ENCODE peak calls at places on chromosomes 7 and 10, in nine cellular contexts. U is T-cell; B is colonic mucosa; V is NCI-H82; N is stromal cell of bone marrow; I is stimulated activated CD4-positive, alpha-beta T cell treated with anti-CD3 and anti-CD28 coated beads, Interleukin-15, amount 100 ng/mL, for 24 hours; Z is activated T-cell treated with anti-CD3 and anti-CD28 coated beads, Interleukin-2, amount 50 U/mL, for 72 hours; D is GM10248; H is NCI-H2081. G is an unnamed sample.

GRCh38 chr7:68166525-68166924 is 1169.9 kb downstream of the TYW1 start:
- DNase-seq in D (no peak), V (peak; percentile 94), H (no peak), U (no peak), Z (no peak), I (no peak), B (no peak), N (no peak), G (no peak)

GRCh38 chr7:80960228-80960627 is 41.4 kb upstream of the SEMA3C start:
- DNase-seq in V (no peak), D (no peak), I (no peak), H (no peak), U (no peak), B (no peak), N (no peak), Z (no peak), G (no peak)

GRCh38 chr10:43220971-43221418 is 45.9 kb downstream of the RASGEF1A start:
- DNase-seq in V (no peak), H (no peak), I (no peak), D (no peak), U (no peak), Z (no peak), B (no peak), N (no peak), G (no peak)

GRCh38 chr10:130020651-130021372 is 56.7 kb upstream of the EBF3 start:
- DNase-seq in N (no peak), I (no peak), Z (no peak), V (no peak), D (no peak), H (no peak), B (no peak), U (no peak), G (no peak)

GRCh38 chr7:50793115-50793946 is 10.6 kb upstream of the GRB10 start:
- DNase-seq in V (peak; percentile 79), I (peak; percentile 46), B (peak; percentile 77), H (no peak), D (no peak), Z (peak; percentile 36), N (no peak), U (peak; percentile 11), G (peak; percentile 64)

GRCh38 chr10:97796651-97797050 is 24.9 kb upstream of the SFRP5 start:
- DNase-seq in U (peak; percentile 17), Z (peak; percentile 25), B (no peak), N (no peak), V (no peak), D (no peak), H (no peak), I (peak; percentile 15), G (no peak)

GRCh38 chr10:100791254-100792058 is 46.1 kb downstream of the PAX2 start:
- DNase-seq in I (no peak), H (no peak), B (no peak), Z (no peak), V (no peak), U (no peak), N (no peak), D (no peak), G (no peak)

GRCh38 chr10:30413996-30414576 is 19.9 kb upstream of the MAP3K8 start:
- DNase-seq in N (no peak), I (no peak), V (peak; percentile 55), H (peak; percentile 33), B (peak; percentile 56), U (no peak), Z (no peak), D (peak; percentile 70), G (no peak)

GRCh38 chr10:61452655-61453641 is at the start of gene TMEM26:
- DNase-seq in D (no peak), V (no peak), Z (no peak), I (no peak), N (no peak), U (no peak), H (no peak), B (peak; percentile 50), G (peak; percentile 84)

GRCh38 chr10:26855186-26855585 is 5.6 kb downstream of the ABI1 start:
- DNase-seq in D (no peak), Z (no peak), B (no peak), N (peak; percentile 28), I (no peak), H (no peak), V (no peak), U (no peak), G (no peak)

GRCh38 chr10:52740913-52741675 is 31.5 kb downstream of the MBL2 start:
- DNase-seq in Z (peak; percentile 30), V (peak; percentile 48), I (peak; percentile 52), U (no peak), H (peak; percentile 0), N (no peak), B (peak; percentile 48), D (peak; percentile 47), G (peak; percentile 94)

GRCh38 chr7:87543623-87544022 is 57.1 kb downstream of the ABCB1 start:
- DNase-seq in V (no peak), H (no peak), N (no peak), B (no peak), I (no peak), U (no peak), Z (no peak), D (no peak), G (no peak)

GRCh38 chr7:148982596-148983219 is 45.6 kb downstream of the PDIA4 start:
- DNase-seq in I (peak; percentile 34), V (peak; percentile 60), U (no peak), B (no peak), H (peak; percentile 43), D (no peak), Z (peak; percentile 27), N (no peak), G (no peak)

GRCh38 chr7:136071106-136071505 is 93.9 kb upstream of the MTPN start:
- DNase-seq in Z (no peak), I (no peak), H (no peak), D (no peak), U (no peak), B (no peak), V (peak; percentile 85), N (no peak), G (no peak)

GRCh38 chr7:68258569-68258968 is 1261.9 kb downstream of the TYW1 start:
- DNase-seq in U (no peak), N (no peak), B (no peak), V (no peak), H (peak; percentile 71), Z (no peak), I (no peak), D (no peak), G (no peak)

GRCh38 chr10:95430231-95430951 is 130.8 kb downstream of the SORBS1 start:
- DNase-seq in U (peak; percentile 9), D (peak; percentile 84), I (peak; percentile 44), V (peak; percentile 73), H (peak; percentile 34), N (no peak), B (peak; percentile 54), Z (peak; percentile 33), G (no peak)

GRCh38 chr10:124019886-124020797 is 73.3 kb downstream of the CHST15 start:
- DNase-seq in U (no peak), Z (no peak), I (no peak), H (no peak), V (no peak), N (no peak), D (no peak), B (no peak), G (peak; percentile 44)

GRCh38 chr10:91493313-91493712 is 83.2 kb downstream of the HECTD2 start:
- DNase-seq in U (no peak), H (no peak), V (peak; percentile 6), B (no peak), I (no peak), N (peak; percentile 28), Z (no peak), D (peak; percentile 7), G (no peak)

GRCh38 chr7:84799131-84799530 is 387.7 kb downstream of the SEMA3D start:
- DNase-seq in H (no peak), V (no peak), B (no peak), D (no peak), Z (no peak), N (no peak), U (no peak), I (no peak), G (no peak)

GRCh38 chr10:101777857-101778145 is 1.9 kb upstream of the FGF8 start:
- DNase-seq in U (no peak), I (no peak), D (no peak), B (no peak), Z (no peak), V (no peak), H (no peak), N (no peak), G (no peak)

GRCh38 chr10:810351-810846 is 120.9 kb upstream of the DIP2C start:
- DNase-seq in H (peak; percentile 3), I (no peak), B (no peak), Z (no peak), N (no peak), D (no peak), U (no peak), V (peak; percentile 38), G (no peak)

GRCh38 chr10:52083422-52083821 is 230.7 kb upstream of the DKK1 start:
- DNase-seq in V (no peak), H (no peak), U (no peak), N (no peak), I (no peak), D (no peak), Z (no peak), B (no peak), G (no peak)

GRCh38 chr7:79091661-79092060 is 361.8 kb downstream of the MAGI2 start:
- DNase-seq in I (no peak), U (no peak), B (no peak), H (no peak), D (no peak), N (peak; percentile 42), V (no peak), Z (no peak), G (no peak)

GRCh38 chr7:18241543-18242231 is 214.0 kb upstream of the PRPS1L1 start:
- DNase-seq in U (no peak), V (no peak), D (no peak), H (no peak), Z (no peak), I (no peak), B (no peak), N (no peak), G (no peak)

GRCh38 chr10:50572017-50572491 is 51.7 kb downstream of the SGMS1 start:
- DNase-seq in D (no peak), U (no peak), N (no peak), I (no peak), V (no peak), B (no peak), Z (no peak), H (peak; percentile 10), G (no peak)

GRCh38 chr10:133364645-133365431 is 7.0 kb upstream of the FUOM start:
- DNase-seq in H (peak; percentile 72), I (no peak), D (no peak), B (peak; percentile 52), V (no peak), N (no peak), U (no peak), Z (no peak), G (no peak)

GRCh38 chr10:124262249-124262865 is 156.4 kb downstream of the OAT start:
- DNase-seq in B (no peak), U (no peak), H (no peak), V (no peak), D (no peak), N (no peak), I (no peak), Z (no peak), G (no peak)

GRCh38 chr7:24722386-24723177 is 34.7 kb downstream of the GSDME start:
- DNase-seq in D (no peak), B (no peak), H (peak; percentile 44), I (no peak), N (no peak), Z (no peak), U (no peak), V (peak; percentile 42), G (no peak)

GRCh38 chr7:36287371-36288241 is 102.1 kb upstream of the ANLN start:
- DNase-seq in D (no peak), U (peak; percentile 29), V (peak; percentile 43), H (no peak), Z (peak; percentile 44), I (peak; percentile 57), B (peak; percentile 52), N (no peak), G (no peak)

GRCh38 chr10:33703897-33704825 is 369.7 kb upstream of the NRP1 start:
- DNase-seq in H (no peak), V (no peak), N (peak; percentile 38), Z (no peak), D (no peak), I (no peak), U (no peak), B (no peak), G (no peak)

GRCh38 chr10:32931593-32931992 is 26.4 kb downstream of the ITGB1 start:
- DNase-seq in D (no peak), V (no peak), I (no peak), H (no peak), B (no peak), U (no peak), N (no peak), Z (no peak), G (no peak)

G was measured in H1.